ENCODE peak calls at places on chromosomes 11 and 22, in eight cellular contexts. Q, J, H, E, D, T, V and R are unnamed samples.

GRCh38 chr11:117490911-117491310 is 163.3 kb downstream of the CEP164 start:
- DNase-seq in E (no peak), D (no peak), Q (no peak), V (no peak), T (no peak), J (no peak), H (no peak), R (no peak)

GRCh38 chr11:12239396-12240298 is 129.3 kb downstream of the MICAL2 start:
- DNase-seq in T (no peak), E (no peak), Q (no peak), H (no peak), V (no peak), D (no peak), J (no peak), R (no peak)

GRCh38 chr22:24436553-24436952 is 9.2 kb downstream of the ADORA2A start:
- DNase-seq in H (no peak), E (no peak), T (no peak), J (no peak), D (no peak), V (no peak), Q (no peak), R (no peak)

GRCh38 chr11:8593935-8594909 is at the start of gene STK33:
- DNase-seq in D (no peak), J (peak), T (no peak), Q (peak), H (no peak), V (no peak), E (peak), R (no peak)

GRCh38 chr11:57430946-57431345 is 4.0 kb upstream of the SLC43A3 start:
- DNase-seq in E (no peak), J (no peak), D (no peak), Q (no peak), T (no peak), H (no peak), V (no peak), R (no peak)

GRCh38 chr11:102868359-102868758 is 6.4 kb downstream of the MMP12 start:
- DNase-seq in D (peak), J (no peak), V (no peak), Q (no peak), E (no peak), H (no peak), T (peak), R (no peak)

GRCh38 chr11:114280696-114281095 is 15.5 kb upstream of the NNMT start:
- DNase-seq in Q (peak), H (no peak), D (no peak), T (peak), J (peak), V (peak), E (peak), R (no peak)

GRCh38 chr11:117410861-117411725 is 83.4 kb downstream of the CEP164 start:
- DNase-seq in Q (no peak), T (no peak), E (no peak), V (no peak), H (no peak), J (no peak), D (no peak), R (no peak)

GRCh38 chr11:125496465-125496817 is 376 bp upstream of the FEZ1 start:
- DNase-seq in Q (no peak), T (no peak), J (no peak), E (no peak), D (no peak), V (no peak), H (no peak), R (no peak)

GRCh38 chr11:129853508-129854228 is 38.0 kb downstream of the TMEM45B start:
- DNase-seq in T (peak), H (no peak), J (peak), V (no peak), Q (peak), D (no peak), E (no peak), R (no peak)

GRCh38 chr11:1192741-1193325 is 30.0 kb upstream of the MUC5B start:
- DNase-seq in Q (no peak), J (no peak), H (no peak), E (no peak), D (no peak), T (no peak), V (no peak), R (peak)

GRCh38 chr22:50102946-50103345 is 13.1 kb downstream of the MOV10L1 start:
- DNase-seq in J (peak), D (no peak), V (no peak), H (no peak), Q (no peak), T (peak), E (no peak), R (no peak)

GRCh38 chr22:28112548-28113043 is 193.5 kb upstream of the PITPNB start:
- DNase-seq in E (peak), T (no peak), H (no peak), D (no peak), V (peak), J (no peak), Q (peak), R (no peak)

GRCh38 chr11:129636926-129637325 is 178.7 kb upstream of the TMEM45B start:
- DNase-seq in H (no peak), V (no peak), E (no peak), D (no peak), Q (no peak), J (no peak), T (peak), R (no peak)

GRCh38 chr11:78595431-78596130 is 20.9 kb upstream of the NARS2 start:
- DNase-seq in D (no peak), V (no peak), Q (no peak), H (no peak), E (peak), T (no peak), J (no peak), R (no peak)

GRCh38 chr11:27718346-27718852 is 18.1 kb upstream of the BDNF start:
- DNase-seq in T (peak), J (no peak), H (no peak), E (peak), V (no peak), D (no peak), Q (no peak), R (no peak)

DNA sequence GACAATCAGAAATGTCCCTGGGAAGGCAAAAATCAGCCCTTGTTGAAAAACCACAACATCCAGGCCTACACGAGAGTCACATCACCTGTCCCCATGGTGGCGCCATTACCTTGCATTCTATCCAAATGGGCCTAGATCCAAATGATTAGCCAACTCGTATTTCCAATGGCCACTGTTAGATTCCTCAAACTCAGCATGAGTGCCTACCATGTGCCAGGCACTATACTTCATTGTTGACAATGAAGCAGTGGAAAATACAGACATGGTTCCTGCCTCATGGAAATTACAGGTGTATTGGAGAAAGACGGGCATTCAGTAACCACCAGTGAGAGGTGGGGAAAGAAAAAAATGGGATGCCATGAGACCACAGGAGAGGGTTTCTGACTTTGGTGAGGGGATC is 29.8 kb upstream of the CREB3L1 start:
- DNase-seq in J (no peak), V (no peak), D (no peak), E (peak), T (peak), H (no peak), Q (no peak), R (no peak)
- TF ChIP-seq CTCF in J (no peak), V (no peak), D (peak), E (peak), T (peak), H (peak), Q (no peak), R (no peak)

DNA sequence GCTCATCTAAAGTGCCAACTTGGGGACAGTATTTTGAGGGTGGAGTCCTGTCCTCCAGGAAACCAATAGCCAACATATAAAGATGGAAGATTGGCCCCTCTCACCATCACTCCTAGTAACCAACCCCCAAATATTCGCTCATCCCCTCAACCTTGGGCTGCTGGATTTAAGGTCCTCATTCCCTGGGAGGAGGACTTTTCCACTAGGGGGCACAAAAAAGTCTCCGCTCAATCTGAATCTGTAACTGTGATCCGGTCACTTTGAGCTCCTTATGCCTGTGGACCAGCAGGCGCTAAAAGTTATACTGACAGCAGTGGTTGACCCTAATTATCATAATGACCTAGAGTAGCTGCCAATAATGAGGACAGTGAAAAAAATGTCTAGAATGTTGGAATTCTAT is 20.5 kb upstream of the CLPB start:
- DNase-seq in E (no peak), D (no peak), J (no peak), Q (no peak), T (no peak), H (no peak), V (no peak), R (no peak)
- TF ChIP-seq CTCF in E (no peak), D (peak), J (no peak), Q (no peak), T (no peak), H (peak), V (no peak), R (no peak)

DNA sequence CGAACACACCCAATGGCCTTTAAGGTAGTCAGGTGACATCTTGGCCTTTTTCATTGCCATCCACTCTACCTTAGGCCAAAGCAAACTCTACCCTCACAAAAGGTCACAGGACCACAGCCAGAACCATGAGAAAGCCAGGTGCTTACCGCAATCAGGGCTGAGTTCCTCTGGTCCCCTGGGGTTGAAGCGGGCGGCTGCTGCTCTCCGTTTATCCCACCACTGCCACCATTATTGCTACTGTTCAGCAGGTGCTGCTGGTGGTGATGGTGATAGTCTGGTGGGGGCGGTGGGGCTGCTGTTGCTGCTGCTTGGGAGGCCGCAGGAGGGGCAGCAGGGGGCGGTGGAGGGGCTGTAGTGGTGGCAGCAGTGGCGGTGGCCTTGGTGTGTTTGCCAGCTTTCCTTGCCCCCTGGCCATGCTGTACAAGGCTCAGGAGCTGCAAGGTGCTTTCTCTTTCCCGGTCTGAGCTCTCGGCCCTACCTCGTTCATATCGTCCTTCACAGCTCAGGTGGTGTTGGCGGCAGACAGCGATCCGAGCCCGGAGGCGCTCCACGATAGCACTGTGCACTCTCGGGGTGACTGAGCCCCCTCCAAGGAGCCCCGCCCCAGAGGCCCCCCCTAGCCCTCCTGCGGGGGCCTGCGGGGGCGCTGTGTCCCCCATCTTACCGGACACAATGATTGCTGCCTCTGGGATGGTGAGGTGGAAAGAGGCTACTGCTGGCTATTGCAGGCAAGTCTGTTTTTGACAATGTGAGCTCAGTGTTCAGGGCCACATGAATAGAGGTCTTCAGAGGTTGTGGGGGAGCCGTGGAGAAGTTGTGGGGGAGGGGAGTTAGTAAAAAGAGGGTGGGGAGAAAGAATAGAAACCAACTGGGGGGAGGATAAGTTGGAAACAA is 1.5 kb downstream of the MAML2 start:
- DNase-seq in V (peak), D (no peak), H (no peak), J (no peak), T (peak), E (no peak), Q (peak), R (peak)
- TF ChIP-seq CTCF in V (peak), D (peak), H (peak), J (no peak), T (peak), E (no peak), Q (no peak), R (peak)

GRCh38 chr11:60485987-60486386 is 6.6 kb upstream of the MS4A12 start:
- DNase-seq in T (no peak), V (no peak), D (no peak), Q (no peak), E (peak), J (peak), H (peak), R (no peak)
- TF ChIP-seq CTCF in T (no peak), V (no peak), D (no peak), Q (no peak), E (peak), J (no peak), H (peak), R (peak)

GRCh38 chr11:20913113-20913512 is 243.7 kb downstream of the NELL1 start:
- DNase-seq in D (no peak), Q (no peak), V (no peak), H (no peak), J (no peak), T (no peak), E (no peak), R (no peak)

GRCh38 chr11:20909995-20910726 is 240.8 kb downstream of the NELL1 start:
- DNase-seq in Q (no peak), E (peak), T (no peak), V (peak), D (no peak), J (no peak), H (no peak), R (no peak)

DNA sequence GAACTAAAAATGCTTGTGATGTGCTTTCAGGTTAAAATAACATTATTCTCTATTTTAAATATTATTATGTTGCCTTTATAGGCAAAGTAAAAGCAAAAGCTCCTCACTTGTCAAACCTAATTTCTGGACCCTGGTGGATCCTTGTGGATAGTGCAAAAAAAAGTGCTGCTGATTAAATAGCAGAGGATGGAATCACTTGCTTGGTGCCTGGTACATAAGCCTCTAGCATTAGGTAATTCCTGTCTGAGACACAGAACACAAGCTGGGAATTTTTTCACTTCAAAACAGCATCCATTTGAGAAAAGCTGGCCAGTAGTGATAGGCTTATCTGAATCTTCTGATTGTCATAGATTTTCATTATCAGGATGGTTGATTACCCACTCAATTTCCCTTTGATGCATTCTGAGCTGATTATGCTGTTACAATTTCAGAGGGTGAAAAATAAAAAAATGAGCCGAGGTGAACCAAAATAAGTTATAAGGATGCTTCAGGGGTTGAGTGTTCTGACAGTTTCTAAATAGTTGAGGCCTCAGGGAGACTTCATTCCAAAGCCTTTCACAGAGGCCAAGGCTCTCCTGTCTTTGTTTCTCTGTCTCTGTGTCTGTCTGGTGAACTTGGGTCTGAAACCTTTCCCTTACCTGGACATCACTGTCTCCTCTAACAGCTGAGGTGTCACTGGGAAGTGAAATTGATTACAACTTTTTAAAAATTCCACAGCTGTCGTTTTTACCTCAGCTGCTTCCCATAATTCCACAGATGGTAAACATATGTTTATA is 242.8 kb downstream of the NELL1 start:
- DNase-seq in T (no peak), D (no peak), H (no peak), Q (no peak), E (no peak), J (no peak), V (no peak), R (no peak)
- TF ChIP-seq CTCF in T (no peak), D (no peak), H (no peak), Q (no peak), E (no peak), J (no peak), V (no peak), R (no peak)

GRCh38 chr22:37662039-37662438 is 3.5 kb downstream of the PDXP start:
- DNase-seq in D (no peak), Q (no peak), J (no peak), T (no peak), H (no peak), E (no peak), V (no peak), R (no peak)

GRCh38 chr22:37659066-37659896 is 758 bp downstream of the PDXP start:
- DNase-seq in V (no peak), D (no peak), H (no peak), T (no peak), E (peak), Q (no peak), J (no peak), R (peak)

GRCh38 chr22:37659897-37660708 is 1.6 kb downstream of the PDXP start:
- DNase-seq in D (no peak), Q (no peak), J (no peak), V (no peak), H (no peak), T (no peak), E (no peak), R (no peak)

GRCh38 chr22:37660709-37661045 is 2.2 kb downstream of the PDXP start:
- DNase-seq in J (no peak), T (no peak), E (no peak), V (no peak), D (no peak), Q (no peak), H (no peak), R (no peak)

DNA sequence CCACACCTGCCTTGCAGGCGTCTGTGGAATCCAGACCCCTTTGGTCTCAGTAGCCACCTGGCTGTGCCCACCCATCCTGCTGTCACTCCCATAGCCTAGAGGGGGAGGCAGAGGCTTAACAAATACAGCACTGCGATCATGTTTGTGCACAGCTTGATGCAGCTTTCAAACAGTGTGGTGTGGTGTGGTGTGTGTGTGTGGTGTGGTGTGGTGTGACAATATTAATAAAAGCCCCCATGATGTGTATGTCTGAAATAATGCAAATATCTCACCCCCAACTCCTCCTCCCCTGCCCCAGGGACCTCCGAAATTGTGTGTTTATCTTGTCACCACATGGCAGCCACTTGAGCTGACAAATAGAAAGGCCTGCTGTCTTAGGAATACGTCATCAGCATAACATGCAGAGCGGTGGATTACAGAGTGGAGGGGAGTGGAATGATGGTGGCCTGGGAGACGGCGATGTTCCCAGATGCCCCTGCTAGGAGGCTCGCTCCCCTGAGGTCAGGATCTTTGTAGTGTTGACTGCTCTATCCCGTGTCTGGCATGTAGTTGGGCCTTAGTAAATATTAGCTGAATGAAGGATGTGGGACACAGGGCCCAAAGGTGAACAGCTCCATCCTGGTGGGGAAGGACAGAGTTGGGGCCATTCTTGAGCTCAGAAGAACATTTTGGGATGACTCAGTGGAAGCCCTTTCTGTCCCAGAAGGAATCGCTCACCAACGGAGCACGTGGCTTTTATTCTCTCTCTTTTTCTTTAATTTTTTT is 2.8 kb downstream of the PDXP start:
- DNase-seq in D (peak), J (no peak), T (peak), H (no peak), Q (no peak), E (no peak), V (no peak), R (no peak)
- TF ChIP-seq CTCF in D (peak), J (peak), T (peak), H (no peak), Q (peak), E (no peak), V (peak), R (peak)